ENCODE peak calls at places on chromosomes 6 and 20, in ten cellular contexts. One of them, this sample, is unnamed.

GRCh38 chr6:122361314-122361979 is 38.0 kb upstream of the HSF2 start:
- DNase-seq in stimulated activated CD8-positive, alpha-beta memory T cell treated with anti-CD3 and anti-CD28 coated beads, Interleukin-2, amount 100 ng/mL, for 1 hour: no peak
- DNase-seq in EL: no peak
- DNase-seq in NAMALWA: no peak
- DNase-seq in LHCN-M2: no peak
- DNase-seq in NCI-H2171 treated with DMSO at 0.1 percent for 48 hours: no peak
- DNase-seq in A172: no peak
- DNase-seq in AML-193: no peak
- DNase-seq in activated T-helper 1 cell treated with anti-CD3 and anti-CD28 coated beads, Interleukin-12 subunit alpha, Interleukin-12 subunit beta, Interleukin-2, Interleukin-4 antibody, amounts not matched to agents 30 ng/mL and 10 ng/mL and 1 ng/mL, durations not matched to agents 14 hours and 24 hours and 36 hours: no peak
- DNase-seq in nephron progenitor cell: no peak
- DNase-seq in this sample: no peak

GRCh38 chr6:15272562-15272961 is 26.7 kb downstream of the JARID2 start:
- DNase-seq in stimulated activated CD8-positive, alpha-beta memory T cell treated with anti-CD3 and anti-CD28 coated beads, Interleukin-2, amount 100 ng/mL, for 1 hour: no peak
- DNase-seq in EL: no peak
- DNase-seq in NAMALWA: no peak
- DNase-seq in LHCN-M2: no peak
- DNase-seq in NCI-H2171 treated with DMSO at 0.1 percent for 48 hours: no peak
- DNase-seq in A172: no peak
- DNase-seq in AML-193: no peak
- DNase-seq in activated T-helper 1 cell treated with anti-CD3 and anti-CD28 coated beads, Interleukin-12 subunit alpha, Interleukin-12 subunit beta, Interleukin-2, Interleukin-4 antibody, amounts not matched to agents 30 ng/mL and 10 ng/mL and 1 ng/mL, durations not matched to agents 14 hours and 24 hours and 36 hours: no peak
- DNase-seq in nephron progenitor cell: no peak
- DNase-seq in this sample: no peak

GRCh38 chr6:22892452-22892851 is 323.1 kb downstream of the HDGFL1 start:
- DNase-seq in stimulated activated CD8-positive, alpha-beta memory T cell treated with anti-CD3 and anti-CD28 coated beads, Interleukin-2, amount 100 ng/mL, for 1 hour: no peak
- DNase-seq in EL: peak
- DNase-seq in NAMALWA: no peak
- DNase-seq in LHCN-M2: peak
- DNase-seq in NCI-H2171 treated with DMSO at 0.1 percent for 48 hours: no peak
- DNase-seq in A172: peak
- DNase-seq in AML-193: no peak
- DNase-seq in activated T-helper 1 cell treated with anti-CD3 and anti-CD28 coated beads, Interleukin-12 subunit alpha, Interleukin-12 subunit beta, Interleukin-2, Interleukin-4 antibody, amounts not matched to agents 30 ng/mL and 10 ng/mL and 1 ng/mL, durations not matched to agents 14 hours and 24 hours and 36 hours: no peak
- DNase-seq in nephron progenitor cell: no peak
- DNase-seq in this sample: peak

GRCh38 chr6:11810039-11810541 is 31.5 kb upstream of the ADTRP start:
- DNase-seq in stimulated activated CD8-positive, alpha-beta memory T cell treated with anti-CD3 and anti-CD28 coated beads, Interleukin-2, amount 100 ng/mL, for 1 hour: no peak
- DNase-seq in EL: peak
- DNase-seq in NAMALWA: no peak
- DNase-seq in LHCN-M2: peak
- DNase-seq in NCI-H2171 treated with DMSO at 0.1 percent for 48 hours: no peak
- DNase-seq in A172: peak
- DNase-seq in AML-193: no peak
- DNase-seq in activated T-helper 1 cell treated with anti-CD3 and anti-CD28 coated beads, Interleukin-12 subunit alpha, Interleukin-12 subunit beta, Interleukin-2, Interleukin-4 antibody, amounts not matched to agents 30 ng/mL and 10 ng/mL and 1 ng/mL, durations not matched to agents 14 hours and 24 hours and 36 hours: no peak
- DNase-seq in nephron progenitor cell: no peak
- DNase-seq in this sample: peak

GRCh38 chr6:90080876-90081464 is 186.7 kb downstream of the GJA10 start:
- DNase-seq in stimulated activated CD8-positive, alpha-beta memory T cell treated with anti-CD3 and anti-CD28 coated beads, Interleukin-2, amount 100 ng/mL, for 1 hour: peak
- DNase-seq in EL: no peak
- DNase-seq in NAMALWA: no peak
- DNase-seq in LHCN-M2: no peak
- DNase-seq in NCI-H2171 treated with DMSO at 0.1 percent for 48 hours: no peak
- DNase-seq in A172: no peak
- DNase-seq in AML-193: no peak
- DNase-seq in activated T-helper 1 cell treated with anti-CD3 and anti-CD28 coated beads, Interleukin-12 subunit alpha, Interleukin-12 subunit beta, Interleukin-2, Interleukin-4 antibody, amounts not matched to agents 30 ng/mL and 10 ng/mL and 1 ng/mL, durations not matched to agents 14 hours and 24 hours and 36 hours: peak
- DNase-seq in nephron progenitor cell: no peak
- DNase-seq in this sample: no peak

GRCh38 chr6:139373154-139373927 is 1.1 kb downstream of the CITED2 start:
- DNase-seq in stimulated activated CD8-positive, alpha-beta memory T cell treated with anti-CD3 and anti-CD28 coated beads, Interleukin-2, amount 100 ng/mL, for 1 hour: peak
- DNase-seq in EL: peak
- DNase-seq in NAMALWA: peak
- DNase-seq in LHCN-M2: peak
- DNase-seq in NCI-H2171 treated with DMSO at 0.1 percent for 48 hours: peak
- DNase-seq in A172: peak
- DNase-seq in AML-193: peak
- DNase-seq in activated T-helper 1 cell treated with anti-CD3 and anti-CD28 coated beads, Interleukin-12 subunit alpha, Interleukin-12 subunit beta, Interleukin-2, Interleukin-4 antibody, amounts not matched to agents 30 ng/mL and 10 ng/mL and 1 ng/mL, durations not matched to agents 14 hours and 24 hours and 36 hours: peak
- DNase-seq in nephron progenitor cell: peak
- DNase-seq in this sample: peak

GRCh38 chr6:100186552-100186951 is 192.5 kb upstream of the MCHR2 start:
- DNase-seq in stimulated activated CD8-positive, alpha-beta memory T cell treated with anti-CD3 and anti-CD28 coated beads, Interleukin-2, amount 100 ng/mL, for 1 hour: no peak
- DNase-seq in EL: peak
- DNase-seq in NAMALWA: no peak
- DNase-seq in LHCN-M2: peak
- DNase-seq in NCI-H2171 treated with DMSO at 0.1 percent for 48 hours: no peak
- DNase-seq in A172: peak
- DNase-seq in AML-193: no peak
- DNase-seq in activated T-helper 1 cell treated with anti-CD3 and anti-CD28 coated beads, Interleukin-12 subunit alpha, Interleukin-12 subunit beta, Interleukin-2, Interleukin-4 antibody, amounts not matched to agents 30 ng/mL and 10 ng/mL and 1 ng/mL, durations not matched to agents 14 hours and 24 hours and 36 hours: no peak
- DNase-seq in nephron progenitor cell: no peak
- DNase-seq in this sample: no peak

GRCh38 chr6:159302196-159302595 is 133.0 kb downstream of the FNDC1 start:
- DNase-seq in stimulated activated CD8-positive, alpha-beta memory T cell treated with anti-CD3 and anti-CD28 coated beads, Interleukin-2, amount 100 ng/mL, for 1 hour: no peak
- DNase-seq in EL: no peak
- DNase-seq in NAMALWA: no peak
- DNase-seq in LHCN-M2: no peak
- DNase-seq in NCI-H2171 treated with DMSO at 0.1 percent for 48 hours: no peak
- DNase-seq in A172: no peak
- DNase-seq in AML-193: no peak
- DNase-seq in activated T-helper 1 cell treated with anti-CD3 and anti-CD28 coated beads, Interleukin-12 subunit alpha, Interleukin-12 subunit beta, Interleukin-2, Interleukin-4 antibody, amounts not matched to agents 30 ng/mL and 10 ng/mL and 1 ng/mL, durations not matched to agents 14 hours and 24 hours and 36 hours: no peak
- DNase-seq in nephron progenitor cell: no peak
- DNase-seq in this sample: no peak

GRCh38 chr20:38268115-38268514 is 7.6 kb upstream of the KIAA1755 start:
- DNase-seq in stimulated activated CD8-positive, alpha-beta memory T cell treated with anti-CD3 and anti-CD28 coated beads, Interleukin-2, amount 100 ng/mL, for 1 hour: no peak
- DNase-seq in EL: no peak
- DNase-seq in NAMALWA: no peak
- DNase-seq in LHCN-M2: no peak
- DNase-seq in NCI-H2171 treated with DMSO at 0.1 percent for 48 hours: no peak
- DNase-seq in A172: no peak
- DNase-seq in AML-193: no peak
- DNase-seq in activated T-helper 1 cell treated with anti-CD3 and anti-CD28 coated beads, Interleukin-12 subunit alpha, Interleukin-12 subunit beta, Interleukin-2, Interleukin-4 antibody, amounts not matched to agents 30 ng/mL and 10 ng/mL and 1 ng/mL, durations not matched to agents 14 hours and 24 hours and 36 hours: no peak
- DNase-seq in nephron progenitor cell: no peak
- DNase-seq in this sample: no peak

GRCh38 chr20:62617711-62618483 is 24.4 kb upstream of the SLCO4A1 start:
- DNase-seq in stimulated activated CD8-positive, alpha-beta memory T cell treated with anti-CD3 and anti-CD28 coated beads, Interleukin-2, amount 100 ng/mL, for 1 hour: no peak
- DNase-seq in EL: no peak
- DNase-seq in NAMALWA: peak
- DNase-seq in LHCN-M2: no peak
- DNase-seq in NCI-H2171 treated with DMSO at 0.1 percent for 48 hours: no peak
- DNase-seq in A172: peak
- DNase-seq in AML-193: peak
- DNase-seq in activated T-helper 1 cell treated with anti-CD3 and anti-CD28 coated beads, Interleukin-12 subunit alpha, Interleukin-12 subunit beta, Interleukin-2, Interleukin-4 antibody, amounts not matched to agents 30 ng/mL and 10 ng/mL and 1 ng/mL, durations not matched to agents 14 hours and 24 hours and 36 hours: peak
- DNase-seq in nephron progenitor cell: no peak
- DNase-seq in this sample: peak

GRCh38 chr6:37994238-37994637 is 174.7 kb downstream of the ZFAND3 start:
- DNase-seq in stimulated activated CD8-positive, alpha-beta memory T cell treated with anti-CD3 and anti-CD28 coated beads, Interleukin-2, amount 100 ng/mL, for 1 hour: no peak
- DNase-seq in EL: peak
- DNase-seq in NAMALWA: no peak
- DNase-seq in LHCN-M2: peak
- DNase-seq in NCI-H2171 treated with DMSO at 0.1 percent for 48 hours: no peak
- DNase-seq in A172: peak
- DNase-seq in AML-193: no peak
- DNase-seq in activated T-helper 1 cell treated with anti-CD3 and anti-CD28 coated beads, Interleukin-12 subunit alpha, Interleukin-12 subunit beta, Interleukin-2, Interleukin-4 antibody, amounts not matched to agents 30 ng/mL and 10 ng/mL and 1 ng/mL, durations not matched to agents 14 hours and 24 hours and 36 hours: no peak
- DNase-seq in nephron progenitor cell: no peak
- DNase-seq in this sample: no peak

GRCh38 chr6:134529921-134530320 is 212.0 kb upstream of the SGK1 start:
- DNase-seq in stimulated activated CD8-positive, alpha-beta memory T cell treated with anti-CD3 and anti-CD28 coated beads, Interleukin-2, amount 100 ng/mL, for 1 hour: no peak
- DNase-seq in EL: peak
- DNase-seq in NAMALWA: no peak
- DNase-seq in LHCN-M2: peak
- DNase-seq in NCI-H2171 treated with DMSO at 0.1 percent for 48 hours: no peak
- DNase-seq in A172: peak
- DNase-seq in AML-193: peak
- DNase-seq in activated T-helper 1 cell treated with anti-CD3 and anti-CD28 coated beads, Interleukin-12 subunit alpha, Interleukin-12 subunit beta, Interleukin-2, Interleukin-4 antibody, amounts not matched to agents 30 ng/mL and 10 ng/mL and 1 ng/mL, durations not matched to agents 14 hours and 24 hours and 36 hours: no peak
- DNase-seq in nephron progenitor cell: no peak
- DNase-seq in this sample: no peak

GRCh38 chr20:63232235-63233060 is 3.3 kb upstream of the BIRC7 start:
- DNase-seq in stimulated activated CD8-positive, alpha-beta memory T cell treated with anti-CD3 and anti-CD28 coated beads, Interleukin-2, amount 100 ng/mL, for 1 hour: no peak
- DNase-seq in EL: peak
- DNase-seq in NAMALWA: no peak
- DNase-seq in LHCN-M2: peak
- DNase-seq in NCI-H2171 treated with DMSO at 0.1 percent for 48 hours: no peak
- DNase-seq in A172: peak
- DNase-seq in AML-193: no peak
- DNase-seq in activated T-helper 1 cell treated with anti-CD3 and anti-CD28 coated beads, Interleukin-12 subunit alpha, Interleukin-12 subunit beta, Interleukin-2, Interleukin-4 antibody, amounts not matched to agents 30 ng/mL and 10 ng/mL and 1 ng/mL, durations not matched to agents 14 hours and 24 hours and 36 hours: no peak
- DNase-seq in nephron progenitor cell: no peak
- DNase-seq in this sample: peak

GRCh38 chr6:157442296-157442695 is 61.3 kb downstream of the ZDHHC14 start:
- DNase-seq in stimulated activated CD8-positive, alpha-beta memory T cell treated with anti-CD3 and anti-CD28 coated beads, Interleukin-2, amount 100 ng/mL, for 1 hour: no peak
- DNase-seq in EL: peak
- DNase-seq in NAMALWA: no peak
- DNase-seq in LHCN-M2: peak
- DNase-seq in NCI-H2171 treated with DMSO at 0.1 percent for 48 hours: no peak
- DNase-seq in A172: peak
- DNase-seq in AML-193: peak
- DNase-seq in activated T-helper 1 cell treated with anti-CD3 and anti-CD28 coated beads, Interleukin-12 subunit alpha, Interleukin-12 subunit beta, Interleukin-2, Interleukin-4 antibody, amounts not matched to agents 30 ng/mL and 10 ng/mL and 1 ng/mL, durations not matched to agents 14 hours and 24 hours and 36 hours: no peak
- DNase-seq in nephron progenitor cell: no peak
- DNase-seq in this sample: no peak

This sample was measured in Calu3.